ENCODE peak calls at places on chromosomes 11 and 22, in six cellular contexts. F is HCT116, I is tibial artery, R is heart left ventricle, O is upper lobe of right lung, J is OCI-LY7. Z is an unnamed sample.

GRCh38 chr22:43110927-43111623 is 525 bp downstream of the BIK start:
- DNase-seq in I (no peak), O (peak; percentile 83), R (no peak), J (peak; percentile 89), F (no peak), Z (no peak)

GRCh38 chr11:65976216-65977176 is 15.0 kb downstream of the SART1 start:
- DNase-seq in O (no peak), I (no peak), J (no peak), R (no peak), F (no peak), Z (no peak)

GRCh38 chr11:31254411-31254810 is 115.1 kb downstream of the DCDC1 start:
- DNase-seq in O (no peak), F (no peak), I (no peak), R (no peak), J (no peak), Z (no peak)

GRCh38 chr22:43455861-43456260 is 44.0 kb downstream of the MPPED1 start:
- DNase-seq in J (no peak), O (no peak), F (no peak), R (no peak), I (no peak), Z (no peak)

GRCh38 chr11:112216591-112217105 is 9.6 kb upstream of the PTS start:
- DNase-seq in O (no peak), R (no peak), I (no peak), J (no peak), F (no peak), Z (no peak)

GRCh38 chr22:40426671-40427070 is 56.3 kb downstream of the SGSM3 start:
- DNase-seq in F (no peak), O (no peak), I (no peak), J (no peak), R (no peak), Z (no peak)

GRCh38 chr11:6650980-6651379 is 4.6 kb downstream of the DCHS1 start:
- DNase-seq in R (no peak), F (no peak), J (no peak), O (no peak), I (no peak), Z (no peak)

GRCh38 chr11:104467414-104467813 is 303.5 kb upstream of the PDGFD start:
- DNase-seq in R (no peak), F (no peak), J (no peak), I (no peak), O (no peak), Z (no peak)

GRCh38 chr11:85827768-85828639 is 17.1 kb upstream of the SYTL2 start:
- DNase-seq in R (no peak), I (no peak), O (no peak), F (peak; percentile 77), J (no peak), Z (no peak)

GRCh38 chr22:36435516-36436415 is 45.7 kb downstream of the TXN2 start:
- DNase-seq in O (no peak), R (no peak), J (no peak), F (no peak), I (no peak), Z (no peak)

GRCh38 chr11:110903830-110904229 is 191.6 kb upstream of the ARHGAP20 start:
- DNase-seq in I (no peak), F (no peak), J (no peak), O (no peak), R (no peak), Z (no peak)

GRCh38 chr11:44243633-44244343 is 66.2 kb downstream of the ALX4 start:
- DNase-seq in J (no peak), I (no peak), F (no peak), R (no peak), O (no peak), Z (no peak)

GRCh38 chr11:11988099-11988651 is 20.3 kb downstream of the DKK3 start:
- DNase-seq in O (peak; percentile 36), J (no peak), I (no peak), F (no peak), R (no peak), Z (no peak)

GRCh38 chr11:117831661-117832415 is 7.3 kb upstream of the FXYD2 start:
- DNase-seq in O (no peak), R (no peak), J (no peak), I (peak; percentile 14), F (no peak), Z (no peak)

GRCh38 chr11:117181586-117182550 is 3.3 kb downstream of the SIDT2 start:
- DNase-seq in F (no peak), I (no peak), R (no peak), O (no peak), J (no peak), Z (no peak)

GRCh38 chr11:106828576-106828975 is 189.7 kb downstream of the GUCY1A2 start:
- DNase-seq in R (no peak), F (no peak), J (no peak), I (no peak), O (no peak), Z (no peak)

GRCh38 chr22:17783773-17784480 is 9.7 kb upstream of the BID start:
- DNase-seq in R (no peak), J (no peak), F (no peak), I (no peak), O (no peak), Z (no peak)

GRCh38 chr11:130653838-130654601 is 205.6 kb downstream of the ADAMTS15 start:
- DNase-seq in O (peak; percentile 86), F (no peak), R (peak; percentile 94), J (no peak), I (peak; percentile 83), Z (peak; percentile 69)

GRCh38 chr22:33806191-33806590 is 114.1 kb downstream of the LARGE1 start:
- DNase-seq in O (no peak), I (no peak), F (no peak), J (peak; percentile 53), R (no peak), Z (no peak)

GRCh38 chr11:788953-789940 is 643 bp downstream of the CEND1 start:
- DNase-seq in O (no peak), F (no peak), J (peak; percentile 62), R (no peak), I (no peak), Z (no peak)

GRCh38 chr11:118435233-118435892 is 929 bp upstream of the KMT2A start:
- DNase-seq in R (peak; percentile 56), I (peak; percentile 31), F (peak; percentile 18), J (peak; percentile 97), O (peak; percentile 75), Z (peak; percentile 8)

GRCh38 chr11:46534713-46535112 is 59.1 kb downstream of the AMBRA1 start:
- DNase-seq in J (no peak), R (no peak), F (no peak), O (no peak), I (no peak), Z (no peak)

GRCh38 chr11:46537851-46538295 is 56.0 kb downstream of the AMBRA1 start:
- DNase-seq in O (no peak), J (peak; percentile 80), I (no peak), R (peak; percentile 63), F (peak; percentile 68), Z (no peak)

GRCh38 chr11:46533396-46534110 is 60.3 kb downstream of the AMBRA1 start:
- DNase-seq in I (no peak), F (no peak), R (no peak), J (no peak), O (no peak), Z (no peak)

GRCh38 chr11:46537121-46537520 is 56.7 kb downstream of the AMBRA1 start:
- DNase-seq in I (no peak), J (no peak), R (no peak), F (no peak), O (no peak), Z (no peak)

GRCh38 chr11:46535688-46536087 is 58.1 kb downstream of the AMBRA1 start:
- DNase-seq in F (no peak), I (no peak), O (no peak), J (no peak), R (no peak), Z (no peak)
- H3K27ac ChIP-seq in F (no peak overlapping the region), I (no peak overlapping the region), O (no peak overlapping the region), J (no peak overlapping the region), R (no peak overlapping the region), Z (no peak overlapping the region)

GRCh38 chr11:55949330-55949729 is 13.1 kb upstream of the OR5I1 start:
- DNase-seq in F (no peak), O (no peak), J (no peak), R (no peak), I (no peak), Z (no peak)
- H3K36me3 ChIP-seq in F (no peaks in the 10 kb centered on the region), O (no peaks in the 10 kb centered on the region), J (no peaks in the 10 kb centered on the region), R (no peaks in the 10 kb centered on the region), I (no peaks in the 10 kb centered on the region), Z (no peaks in the 10 kb centered on the region)

GRCh38 chr22:38709306-38709705 is 3.6 kb downstream of the GTPBP1 start:
- DNase-seq in R (no peak), I (no peak), J (peak; percentile 62), F (no peak), O (no peak), Z (no peak)
- H3K4me1 ChIP-seq in R (peaks cover 65% of the 10 kb centered on the region), I (peaks cover 17% of the 10 kb centered on the region), J (peaks cover 43% of the 10 kb centered on the region), F (peaks cover 15% of the 10 kb centered on the region), O (peaks cover 36% of the 10 kb centered on the region), Z (peaks cover 45% of the 10 kb centered on the region)

DNA sequence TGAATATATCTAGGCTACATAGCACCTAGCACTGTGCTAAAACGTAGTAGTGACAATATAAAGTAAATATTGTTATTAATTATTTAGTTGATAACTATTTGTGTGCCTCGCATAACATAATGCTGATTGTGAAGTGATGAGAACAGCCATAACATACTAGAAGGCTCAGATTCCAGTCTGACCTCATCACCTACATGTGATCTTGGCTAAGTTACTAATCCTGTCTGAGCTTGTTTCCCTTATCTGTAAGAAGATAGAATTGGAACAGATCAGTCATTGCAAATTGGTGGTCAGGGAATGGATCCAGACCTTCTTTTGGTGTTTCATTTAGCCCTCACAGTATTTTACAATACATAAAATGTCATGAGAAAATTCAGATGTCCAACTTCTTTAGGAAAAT is 103.4 kb upstream of the SEZ6L start:
- DNase-seq in O (no peak), J (no peak), F (no peak), I (no peak), R (no peak), Z (no peak)
- H3K27ac ChIP-seq in O (no peak overlapping the region), J (no peak overlapping the region), F (no peak overlapping the region), I (no peak overlapping the region), R (peak overlapping the region; percentile 18), Z (no peak overlapping the region)

GRCh38 chr11:67608486-67608885 is 1.8 kb downstream of the NDUFV1 start:
- DNase-seq in R (no peak), O (no peak), F (no peak), I (no peak), J (no peak), Z (no peak)
- H3K36me3 ChIP-seq in R (peaks cover 52% of the 10 kb centered on the region), O (peaks cover 43% of the 10 kb centered on the region), F (peaks cover 19% of the 10 kb centered on the region), I (peaks cover 45% of the 10 kb centered on the region), J (peaks cover 54% of the 10 kb centered on the region), Z (peaks cover 19% of the 10 kb centered on the region)

GRCh38 chr22:37802310-37803194 is 5.2 kb upstream of the GCAT start:
- DNase-seq in O (peak; percentile 86), J (no peak), I (peak; percentile 55), F (no peak), R (peak; percentile 71), Z (no peak)
- H3K4me1 ChIP-seq in O (peaks cover 26% of the 10 kb centered on the region), J (peaks cover 22% of the 10 kb centered on the region), I (peaks cover 26% of the 10 kb centered on the region), F (peaks cover 16% of the 10 kb centered on the region), R (peaks cover 37% of the 10 kb centered on the region), Z (peaks cover 44% of the 10 kb centered on the region)

GRCh38 chr11:73971175-73971719 is 11.4 kb downstream of the UCP2 start:
- DNase-seq in J (peak; percentile 66), I (no peak), O (no peak), R (no peak), F (no peak), Z (no peak)
- H3K27ac ChIP-seq in J (peak overlapping the region; percentile 65), I (no peak overlapping the region), O (no peak overlapping the region), R (no peak overlapping the region), F (no peak overlapping the region), Z (no peak overlapping the region)

GRCh38 chr22:20526628-20527355 is 19.4 kb downstream of the MED15 start:
- DNase-seq in I (no peak), J (no peak), O (no peak), F (no peak), R (no peak), Z (no peak)
- H3K36me3 ChIP-seq in I (peaks cover 13% of the 10 kb centered on the region), J (peaks cover 67% of the 10 kb centered on the region), O (peaks cover 20% of the 10 kb centered on the region), F (peaks cover 2% of the 10 kb centered on the region), R (peaks cover 27% of the 10 kb centered on the region), Z (peaks cover 4% of the 10 kb centered on the region)

Z was measured in thoracic aorta.